ENCODE peak calls at places on chromosomes 3 and 15, in four cellular contexts. P, N, B and U are unnamed samples.
A peak's percentile ranks its signal among the peaks of the same experiment; 100 is the strongest.

GRCh38 chr3:76997733-76998132 is 42.2 kb upstream of the ROBO2 start:
- DNase-seq in P (no peak), B (peak; percentile 9), N (no peak), U (no peak)

GRCh38 chr15:71332605-71333004 is 217.3 kb downstream of the THSD4 start:
- DNase-seq in N (no peak), P (no peak), B (peak; percentile 80), U (no peak)

GRCh38 chr3:128698211-128699011 is 27.6 kb upstream of the RAB7A start:
- DNase-seq in P (peak; percentile 52), N (no peak), B (peak; percentile 34), U (peak; percentile 13)

GRCh38 chr15:44010114-44010513 is 183.3 kb downstream of the WDR76 start:
- DNase-seq in P (no peak), B (peak; percentile 85), N (no peak), U (no peak)

GRCh38 chr15:31013863-31014607 is 22.6 kb upstream of the MTMR10 start:
- DNase-seq in N (no peak), B (no peak), P (no peak), U (no peak)

GRCh38 chr3:52358362-52358940 is 42.3 kb downstream of the DNAH1 start:
- DNase-seq in B (no peak), P (no peak), N (no peak), U (no peak)

GRCh38 chr3:138950006-138950644 is 3.1 kb downstream of the FOXL2NB start:
- DNase-seq in N (no peak), B (peak; percentile 53), P (no peak), U (no peak)

GRCh38 chr15:67998599-67999122 is 55.5 kb upstream of the PIAS1 start:
- DNase-seq in B (peak; percentile 57), P (peak; percentile 57), N (no peak), U (no peak)

GRCh38 chr3:190491533-190492054 is 22.3 kb upstream of the IL1RAP start:
- DNase-seq in P (no peak), B (peak; percentile 48), N (no peak), U (no peak)

GRCh38 chr15:87263296-87263695 is 993.2 kb downstream of the NTRK3 start:
- DNase-seq in B (no peak), P (no peak), N (no peak), U (no peak)

GRCh38 chr15:52180196-52180835 is 10.9 kb downstream of the GNB5 start:
- DNase-seq in N (no peak), P (no peak), B (no peak), U (no peak)

GRCh38 chr3:67083277-67083676 is 85.2 kb downstream of the KBTBD8 start:
- DNase-seq in P (no peak), B (peak; percentile 20), N (no peak), U (no peak)

GRCh38 chr3:194760740-194761139 is 75.1 kb downstream of the FAM43A start:
- DNase-seq in N (no peak), B (no peak), P (no peak), U (no peak)

GRCh38 chr3:155185623-155186022 is 105.5 kb downstream of the MME start:
- DNase-seq in B (peak; percentile 28), P (no peak), N (no peak), U (no peak)

GRCh38 chr15:55164284-55164683 is 32.5 kb downstream of the RSL24D1 start:
- DNase-seq in P (no peak), N (no peak), B (no peak), U (no peak)

GRCh38 chr3:129992781-129993180 is 18.3 kb downstream of the TRH start:
- DNase-seq in B (no peak), P (peak; percentile 13), N (no peak), U (no peak)

GRCh38 chr15:65423150-65423976 is 616 bp upstream of the IGDCC4 start:
- DNase-seq in N (no peak), B (no peak), P (no peak), U (no peak)

GRCh38 chr3:44058022-44058867 is 183.4 kb upstream of the TOPAZ1 start:
- DNase-seq in B (peak; percentile 60), N (no peak), P (no peak), U (no peak)

GRCh38 chr15:100842756-100843730 is 36.6 kb upstream of the ALDH1A3 start:
- DNase-seq in B (peak; percentile 12), P (no peak), N (no peak), U (no peak)

GRCh38 chr3:149605902-149606301 is 51.9 kb downstream of the WWTR1 start:
- DNase-seq in P (peak; percentile 42), B (peak; percentile 82), N (no peak), U (no peak)

GRCh38 chr3:38165722-38166387 is 518 bp downstream of the OXSR1 start:
- DNase-seq in N (no peak), B (peak; percentile 11), P (peak; percentile 62), U (peak; percentile 28)

GRCh38 chr3:48088056-48088748 is 72.0 kb upstream of the MAP4 start:
- DNase-seq in N (no peak), P (peak; percentile 29), B (peak; percentile 40), U (peak; percentile 8)

GRCh38 chr3:68919000-68919399 is 13.3 kb downstream of the TAFA4 start:
- DNase-seq in B (peak; percentile 2), N (no peak), P (no peak), U (no peak)

GRCh38 chr3:195129644-195130492 is 141.1 kb downstream of the XXYLT1 start:
- DNase-seq in P (no peak), B (peak; percentile 76), N (no peak), U (no peak)

GRCh38 chr3:156781310-156782230 is 44.6 kb upstream of the LEKR1 start:
- DNase-seq in B (peak; percentile 73), P (peak; percentile 79), N (no peak), U (no peak)

DNA sequence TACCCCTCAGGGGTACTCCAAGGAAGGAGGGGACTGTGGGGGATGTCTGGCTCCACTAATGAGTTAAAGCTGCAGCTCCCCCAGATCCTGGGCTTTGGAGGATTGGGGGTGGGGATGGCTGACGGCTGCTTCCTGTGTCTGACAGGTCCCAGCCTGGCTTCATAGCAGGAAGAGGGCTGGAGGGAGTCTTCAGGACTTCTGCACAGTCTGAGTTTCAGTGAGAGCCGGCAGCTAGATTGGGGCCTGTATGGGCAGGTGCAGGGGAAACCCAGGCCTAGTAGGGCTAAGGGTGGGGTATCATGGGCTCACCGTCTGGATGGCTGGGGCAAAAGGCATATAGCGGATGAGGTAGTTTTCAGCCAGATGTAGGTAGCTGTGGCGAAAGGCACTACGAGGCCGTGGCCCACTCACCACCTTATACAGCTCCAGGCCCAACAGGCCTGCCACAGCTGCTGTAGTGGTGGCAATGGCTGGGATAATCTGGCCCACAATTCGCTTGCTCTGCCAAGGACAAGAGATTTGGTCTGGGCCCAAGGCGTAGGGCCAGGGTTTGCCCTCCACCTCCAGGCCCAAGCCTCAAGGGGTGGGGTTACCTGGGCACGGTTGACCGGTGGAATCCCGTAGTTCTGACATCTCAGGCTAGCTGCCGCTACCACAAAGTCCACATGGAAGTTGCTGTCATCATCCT is 4.5 kb downstream of the INKA1 start:
- DNase-seq in N (no peak), P (no peak), B (no peak), U (no peak)
- H3K9me3 ChIP-seq in N (no peaks in the 10 kb centered on the region), P (no peaks in the 10 kb centered on the region), B (no peaks in the 10 kb centered on the region), U (no peaks in the 10 kb centered on the region)

DNA sequence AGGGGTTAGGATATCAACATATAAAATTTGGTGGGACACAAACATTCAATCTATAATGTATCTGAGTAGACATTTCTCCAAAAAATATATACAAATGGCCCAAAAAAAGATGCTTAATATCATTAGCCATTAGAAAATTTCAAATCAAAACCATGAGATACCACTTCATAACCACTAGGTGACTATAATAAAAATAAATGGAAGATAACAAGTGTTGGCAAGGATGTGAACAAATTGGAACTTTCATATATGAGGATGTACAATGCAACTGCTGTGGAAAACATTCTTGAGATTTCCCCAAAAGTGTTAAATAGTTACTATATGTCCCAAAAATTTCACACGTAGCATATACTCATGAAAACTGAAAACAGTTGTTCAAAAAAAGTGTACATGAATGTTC is 36.5 kb upstream of the WNT7A start:
- DNase-seq in P (no peak), N (no peak), B (no peak), U (no peak)
- H3K9me3 ChIP-seq in P (peaks cover 18% of the 10 kb centered on the region), N (peaks cover under 1% of the 10 kb centered on the region), B (no peaks in the 10 kb centered on the region), U (peaks cover 9% of the 10 kb centered on the region)

GRCh38 chr15:22241451-22241850 is 161.1 kb downstream of the OR4M2 start:
- DNase-seq in B (no peak), N (no peak), P (no peak), U (no peak)
- H3K9me3 ChIP-seq in B (peaks cover 3% of the 10 kb centered on the region), N (no peaks in the 10 kb centered on the region), P (peaks cover 17% of the 10 kb centered on the region), U (no peaks in the 10 kb centered on the region)

GRCh38 chr3:9563851-9564250 is 10.2 kb upstream of the LHFPL4 start:
- DNase-seq in B (no peak), N (no peak), P (no peak), U (no peak)

GRCh38 chr3:9569054-9569453 is 15.4 kb upstream of the LHFPL4 start:
- DNase-seq in B (no peak), N (no peak), P (no peak), U (no peak)

DNA sequence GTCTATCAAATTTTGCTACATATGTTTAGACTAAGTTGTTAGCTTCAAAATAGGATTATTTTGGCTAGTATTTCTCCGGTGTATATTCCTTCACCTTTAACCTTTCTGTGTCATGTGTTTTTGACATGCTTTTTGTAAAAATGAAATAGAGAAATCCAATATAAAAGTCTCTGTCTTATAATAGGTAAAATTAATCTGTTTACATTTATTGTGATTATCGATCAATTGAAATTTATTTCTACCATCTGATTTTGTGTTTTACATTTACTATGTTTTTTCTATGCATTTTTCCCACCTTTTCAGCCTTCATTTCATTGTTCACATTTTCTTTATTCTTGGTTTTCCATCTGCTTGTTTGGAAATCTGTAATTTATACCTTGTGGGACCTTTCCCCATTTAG is 11.7 kb upstream of the LHFPL4 start:
- DNase-seq in N (no peak), B (no peak), P (no peak), U (no peak)
- H3K9me3 ChIP-seq in N (no peaks in the 10 kb centered on the region), B (no peaks in the 10 kb centered on the region), P (peaks cover 6% of the 10 kb centered on the region), U (no peaks in the 10 kb centered on the region)

GRCh38 chr3:132292062-132292461 is 25.1 kb upstream of the ACP3 start:
- DNase-seq in B (no peak), N (no peak), P (no peak), U (no peak)
- H3K9me3 ChIP-seq in B (no peaks in the 10 kb centered on the region), N (no peaks in the 10 kb centered on the region), P (no peaks in the 10 kb centered on the region), U (no peaks in the 10 kb centered on the region)

GRCh38 chr15:58490405-58491150 is 58.8 kb downstream of the LIPC start:
- DNase-seq in B (no peak), N (no peak), P (no peak), U (no peak)
- H3K9me3 ChIP-seq in B (no peaks in the 10 kb centered on the region), N (no peaks in the 10 kb centered on the region), P (peaks cover 27% of the 10 kb centered on the region), U (peaks cover 4% of the 10 kb centered on the region)

DNA sequence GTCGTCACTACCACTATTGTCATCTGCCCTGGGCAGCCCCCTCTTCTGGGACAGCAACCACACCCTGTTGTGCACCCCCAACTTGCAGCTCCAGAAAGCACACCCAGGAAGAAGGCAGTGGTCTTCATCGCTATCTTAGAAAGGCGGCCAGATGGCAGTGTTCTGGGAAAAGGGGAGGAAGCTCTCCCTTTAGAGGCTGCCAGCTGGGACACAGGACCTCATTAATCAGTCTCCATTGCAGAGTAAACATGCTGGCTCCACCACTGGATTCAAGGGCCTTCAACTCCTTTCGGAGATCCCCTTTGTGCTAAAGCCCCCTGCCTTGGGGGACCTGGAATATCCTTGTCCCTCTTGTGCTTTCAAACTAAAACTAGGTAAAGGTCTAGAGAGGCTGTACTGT is 199.3 kb upstream of the LINGO1 start:
- DNase-seq in N (no peak), B (peak; percentile 45), P (no peak), U (no peak)
- H3K9me3 ChIP-seq in N (no peaks in the 10 kb centered on the region), B (no peaks in the 10 kb centered on the region), P (no peaks in the 10 kb centered on the region), U (no peaks in the 10 kb centered on the region)